ENCODE peak calls at places on chromosomes 2 and 18, in eight cellular contexts. U is activated naive CD4-positive, alpha-beta T cell; Y is stimulated activated CD4-positive, alpha-beta T cell treated with anti-CD3 and anti-CD28 coated beads, TNF-alpha, amount 100 ng/mL, for 1 hour; A is T-cell; O is C1 segment of cervical spinal cord; C is right atrium auricular region; L is colonic mucosa; Z is foreskin keratinocyte. V is an unnamed sample.
A peak's percentile ranks its signal among the peaks of the same experiment; 100 is the strongest.

GRCh38 chr2:186199029-186199428 is 287.0 kb upstream of the ZC3H15 start:
- DNase-seq in L (no peak), A (no peak), Y (no peak), Z (no peak), O (no peak), C (no peak), U (no peak), V (no peak)

GRCh38 chr2:160039166-160039903 is 23.1 kb downstream of the PLA2R1 start:
- DNase-seq in O (no peak), Z (no peak), A (no peak), Y (no peak), U (no peak), C (no peak), L (no peak), V (no peak)

GRCh38 chr2:24809316-24810007 is 16.2 kb downstream of the CENPO start:
- DNase-seq in C (peak; percentile 7), U (no peak), Y (no peak), Z (no peak), A (no peak), O (no peak), L (no peak), V (no peak)

GRCh38 chr18:55420665-55420964 is 167.4 kb downstream of the TCF4 start:
- DNase-seq in L (no peak), A (no peak), Z (no peak), O (no peak), U (no peak), Y (no peak), C (no peak), V (no peak)

GRCh38 chr18:34772887-34773286 is 62.8 kb downstream of the DTNA start:
- DNase-seq in U (no peak), Y (no peak), C (no peak), L (no peak), O (no peak), A (no peak), Z (no peak), V (no peak)

GRCh38 chr2:128538401-128538800 is 219.7 kb upstream of the HS6ST1 start:
- DNase-seq in Z (no peak), C (no peak), A (no peak), U (no peak), L (no peak), Y (no peak), O (no peak), V (no peak)

GRCh38 chr2:200703132-200703925 is 108.4 kb upstream of the BZW1 start:
- DNase-seq in L (peak; percentile 52), Y (no peak), C (no peak), O (no peak), U (no peak), A (no peak), Z (peak; percentile 46), V (no peak)

GRCh38 chr2:38156262-38156835 is 80.4 kb upstream of the CYP1B1 start:
- DNase-seq in C (no peak), O (no peak), A (no peak), L (no peak), Z (no peak), U (no peak), Y (no peak), V (no peak)

GRCh38 chr2:10939058-10939457 is 27.3 kb downstream of the KCNF1 start:
- DNase-seq in A (no peak), Z (no peak), O (no peak), U (no peak), Y (no peak), C (no peak), L (no peak), V (no peak)

GRCh38 chr18:51668101-51668500 is 470.6 kb upstream of the MEX3C start:
- DNase-seq in Z (peak; percentile 50), C (no peak), O (no peak), L (peak; percentile 46), Y (no peak), A (no peak), U (no peak), V (peak; percentile 58)